ENCODE peak calls at places on chromosome 22, in ten cellular contexts. S is GM06990, B is left lung, D is fibroblast of mammary gland, P is HCT116, Z is endodermal cell, J is testis, R is endothelial cell of umbilical vein, Y is AG04450, V is endothelial cell. L is an unnamed sample.

GRCh38 chr22:25169278-25170031 is 30.2 kb upstream of the CRYBB3 start:
- DNase-seq in S (no peak), B (peak; percentile 55), D (no peak), P (peak; percentile 33), Z (no peak), J (no peak), R (no peak), Y (no peak), V (no peak), L (no peak)

GRCh38 chr22:37639771-37640590 is 512 bp downstream of the SH3BP1 start:
- DNase-seq in S (no peak), B (no peak), D (no peak), P (no peak), Z (peak; percentile 77), J (no peak), R (no peak), Y (no peak), V (no peak), L (peak; percentile 50)

GRCh38 chr22:50063589-50064393 is 5.7 kb upstream of the TTLL8 start:
- DNase-seq in S (no peak), B (no peak), D (no peak), P (no peak), Z (no peak), J (no peak), R (no peak), Y (no peak), V (no peak), L (no peak)

GRCh38 chr22:37607010-37607911 is 1.4 kb upstream of the GGA1 start:
- DNase-seq in S (peak; percentile 86), B (peak; percentile 92), D (peak; percentile 46), P (peak; percentile 83), Z (peak; percentile 99), J (peak; percentile 92), R (peak; percentile 73), Y (no peak), V (peak; percentile 86), L (peak; percentile 92)

GRCh38 chr22:44807232-44807631 is 54.9 kb downstream of the ARHGAP8 start:
- DNase-seq in S (no peak), B (no peak), D (no peak), P (no peak), Z (peak; percentile 90), J (no peak), R (no peak), Y (no peak), V (no peak), L (no peak)

GRCh38 chr22:24051568-24051967 is 40.5 kb downstream of the CABIN1 start:
- DNase-seq in S (no peak), B (no peak), D (peak; percentile 48), P (no peak), Z (no peak), J (no peak), R (no peak), Y (no peak), V (no peak), L (no peak)

GRCh38 chr22:26170795-26171194 is 1.5 kb downstream of the SEZ6L start:
- DNase-seq in S (no peak), B (no peak), D (no peak), P (no peak), Z (peak; percentile 91), J (peak; percentile 24), R (no peak), Y (no peak), V (peak; percentile 52), L (peak; percentile 16)

GRCh38 chr22:45129703-45130524 is 33.8 kb upstream of the NUP50 start:
- DNase-seq in S (no peak), B (no peak), D (no peak), P (no peak), Z (no peak), J (no peak), R (no peak), Y (no peak), V (no peak), L (peak; percentile 71)

GRCh38 chr22:19868773-19869471 is 14.2 kb upstream of the GNB1L start:
- DNase-seq in S (no peak), B (peak; percentile 28), D (no peak), P (no peak), Z (no peak), J (peak; percentile 70), R (no peak), Y (no peak), V (peak; percentile 3), L (no peak)

GRCh38 chr22:19848298-19849224 is 6.1 kb downstream of the GNB1L start:
- DNase-seq in S (no peak), B (peak; percentile 76), D (peak; percentile 34), P (peak; percentile 32), Z (peak; percentile 47), J (no peak), R (peak; percentile 23), Y (no peak), V (no peak), L (no peak)

GRCh38 chr22:37744589-37744988 is 47.7 kb downstream of the TRIOBP start:
- DNase-seq in S (no peak), B (no peak), D (no peak), P (no peak), Z (no peak), J (no peak), R (no peak), Y (no peak), V (no peak), L (no peak)

GRCh38 chr22:46866591-46866990 is 104.1 kb downstream of the TBC1D22A start:
- DNase-seq in S (no peak), B (no peak), D (peak; percentile 92), P (no peak), Z (peak; percentile 66), J (no peak), R (no peak), Y (peak; percentile 65), V (no peak), L (no peak)

GRCh38 chr22:19691721-19692341 is 22.5 kb upstream of the SEPTIN5 start:
- DNase-seq in S (no peak), B (no peak), D (peak; percentile 79), P (peak; percentile 40), Z (peak; percentile 79), J (peak; percentile 56), R (peak; percentile 35), Y (peak; percentile 26), V (no peak), L (no peak)

GRCh38 chr22:20101638-20102037 is 14.3 kb upstream of the RANBP1 start:
- DNase-seq in S (no peak), B (no peak), D (no peak), P (no peak), Z (no peak), J (no peak), R (no peak), Y (no peak), V (no peak), L (no peak)

GRCh38 chr22:47604563-47604962 is 842.1 kb downstream of the TBC1D22A start:
- DNase-seq in S (no peak), B (no peak), D (no peak), P (no peak), Z (peak; percentile 38), J (no peak), R (no peak), Y (no peak), V (no peak), L (no peak)

GRCh38 chr22:38756631-38757463 is 1.0 kb upstream of the SUN2 start:
- DNase-seq in S (no peak), B (peak; percentile 59), D (no peak), P (no peak), Z (no peak), J (no peak), R (peak; percentile 10), Y (no peak), V (no peak), L (peak; percentile 59)

GRCh38 chr22:27247691-27248434 is 553.7 kb downstream of the MN1 start:
- DNase-seq in S (no peak), B (no peak), D (peak; percentile 31), P (no peak), Z (no peak), J (peak; percentile 68), R (peak; percentile 56), Y (no peak), V (peak; percentile 30), L (no peak)
- TF ChIP-seq CTCF in S (no peak), B (no peak), D (no peak), P (no peak), Z (no peak), J (no peak), R (no peak), Y (no peak), V (no peak), L (no peak)

GRCh38 chr22:32843300-32843699 is 41.8 kb downstream of the TIMP3 start:
- DNase-seq in S (no peak), B (no peak), D (no peak), P (no peak), Z (no peak), J (no peak), R (no peak), Y (no peak), V (no peak), L (no peak)
- TF ChIP-seq CTCF in S (no peak), B (no peak), D (no peak), P (no peak), Z (no peak), J (no peak), R (no peak), Y (no peak), V (no peak), L (no peak)

GRCh38 chr22:35808377-35808776 is 90.7 kb downstream of the APOL5 start:
- DNase-seq in S (no peak), B (no peak), D (no peak), P (no peak), Z (no peak), J (no peak), R (no peak), Y (no peak), V (no peak), L (no peak)

GRCh38 chr22:35809816-35810215 is 92.1 kb downstream of the APOL5 start:
- DNase-seq in S (no peak), B (no peak), D (no peak), P (no peak), Z (no peak), J (no peak), R (no peak), Y (no peak), V (no peak), L (no peak)

GRCh38 chr22:35811670-35812069 is 94.0 kb downstream of the APOL5 start:
- DNase-seq in S (no peak), B (no peak), D (no peak), P (no peak), Z (no peak), J (no peak), R (no peak), Y (no peak), V (no peak), L (no peak)

DNA sequence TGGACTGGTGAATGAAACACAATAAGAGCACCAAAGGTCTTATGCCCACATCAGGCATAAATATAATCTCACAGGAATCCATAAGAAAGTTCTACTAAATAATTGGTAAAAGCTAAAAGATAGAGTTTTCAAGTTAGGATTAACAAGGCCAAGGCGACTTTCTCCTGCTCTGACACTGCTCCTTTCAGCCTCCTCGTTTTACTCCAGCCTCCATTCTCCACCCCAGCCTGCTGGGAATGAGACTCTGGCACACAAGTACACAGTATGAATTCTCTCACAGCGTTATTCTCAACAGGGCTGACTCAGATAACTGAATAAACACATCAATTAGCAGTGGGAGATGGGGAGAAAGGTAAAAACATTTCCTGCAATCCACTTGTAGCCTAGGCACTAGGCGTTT is 94.9 kb downstream of the APOL5 start:
- DNase-seq in S (no peak), B (no peak), D (no peak), P (no peak), Z (no peak), J (no peak), R (no peak), Y (no peak), V (no peak), L (no peak)
- TF ChIP-seq CTCF in S (no peak), B (no peak), D (no peak), P (no peak), Z (no peak), J (no peak), R (no peak), Y (no peak), V (no peak), L (no peak)

GRCh38 chr22:22673099-22673498 is 28.7 kb downstream of the GGTLC2 start:
- DNase-seq in S (no peak), B (no peak), D (no peak), P (no peak), Z (no peak), J (no peak), R (no peak), Y (no peak), V (no peak), L (no peak)
- TF ChIP-seq CTCF in S (no peak), B (no peak), D (no peak), P (no peak), Z (no peak), J (no peak), R (no peak), Y (no peak), V (no peak), L (no peak)